ENCODE peak calls at places on chromosomes 1 and 21, in eight cellular contexts. One of them, this sample, is unnamed.

GRCh38 chr1:239558559-239558958 is 172.2 kb downstream of the CHRM3 start:
- DNase-seq in CD4-positive, CD25-positive, alpha-beta regulatory T cell: no peak
- DNase-seq in iris pigment epithelial cell: no peak
- DNase-seq in AG10803: no peak
- DNase-seq in adipocyte: no peak
- DNase-seq in CD8-positive, alpha-beta T cell: no peak
- DNase-seq in NCI-H2171 treated with DMSO at 0.1 percent for 48 hours: no peak
- DNase-seq in iPS-NIHi11: no peak
- DNase-seq in this sample: no peak

GRCh38 chr1:228407118-228408040 is 744 bp upstream of the TRIM11 start:
- DNase-seq in iPS-NIHi11: no peak
- DNase-seq in AG10803: no peak
- DNase-seq in iris pigment epithelial cell: no peak
- DNase-seq in adipocyte: peak
- DNase-seq in CD8-positive, alpha-beta T cell: no peak
- DNase-seq in NCI-H2171 treated with DMSO at 0.1 percent for 48 hours: no peak
- DNase-seq in CD4-positive, CD25-positive, alpha-beta regulatory T cell: no peak
- DNase-seq in this sample: no peak

GRCh38 chr1:19773485-19773884 is 26.2 kb downstream of the TMCO4 start:
- DNase-seq in iris pigment epithelial cell: no peak
- DNase-seq in CD8-positive, alpha-beta T cell: no peak
- DNase-seq in iPS-NIHi11: no peak
- DNase-seq in AG10803: no peak
- DNase-seq in adipocyte: no peak
- DNase-seq in CD4-positive, CD25-positive, alpha-beta regulatory T cell: no peak
- DNase-seq in NCI-H2171 treated with DMSO at 0.1 percent for 48 hours: no peak
- DNase-seq in this sample: no peak

GRCh38 chr1:229385853-229386456 is 43.1 kb upstream of the CCSAP start:
- DNase-seq in adipocyte: no peak
- DNase-seq in iPS-NIHi11: no peak
- DNase-seq in NCI-H2171 treated with DMSO at 0.1 percent for 48 hours: no peak
- DNase-seq in CD4-positive, CD25-positive, alpha-beta regulatory T cell: no peak
- DNase-seq in AG10803: no peak
- DNase-seq in iris pigment epithelial cell: no peak
- DNase-seq in CD8-positive, alpha-beta T cell: no peak
- DNase-seq in this sample: no peak

GRCh38 chr1:1982379-1983232 is 21.0 kb downstream of the CFAP74 start:
- DNase-seq in AG10803: no peak
- DNase-seq in iris pigment epithelial cell: no peak
- DNase-seq in CD8-positive, alpha-beta T cell: no peak
- DNase-seq in CD4-positive, CD25-positive, alpha-beta regulatory T cell: no peak
- DNase-seq in iPS-NIHi11: peak
- DNase-seq in adipocyte: no peak
- DNase-seq in NCI-H2171 treated with DMSO at 0.1 percent for 48 hours: no peak
- DNase-seq in this sample: peak

GRCh38 chr1:84907095-84907827 is 14.3 kb upstream of the LPAR3 start:
- DNase-seq in adipocyte: peak
- DNase-seq in NCI-H2171 treated with DMSO at 0.1 percent for 48 hours: no peak
- DNase-seq in AG10803: peak
- DNase-seq in CD8-positive, alpha-beta T cell: no peak
- DNase-seq in CD4-positive, CD25-positive, alpha-beta regulatory T cell: no peak
- DNase-seq in iPS-NIHi11: no peak
- DNase-seq in iris pigment epithelial cell: peak
- DNase-seq in this sample: no peak

GRCh38 chr1:8423702-8424538 is 106.0 kb downstream of the SLC45A1 start:
- DNase-seq in iPS-NIHi11: peak
- DNase-seq in NCI-H2171 treated with DMSO at 0.1 percent for 48 hours: peak
- DNase-seq in AG10803: peak
- DNase-seq in adipocyte: peak
- DNase-seq in iris pigment epithelial cell: peak
- DNase-seq in CD4-positive, CD25-positive, alpha-beta regulatory T cell: peak
- DNase-seq in CD8-positive, alpha-beta T cell: peak
- DNase-seq in this sample: peak

GRCh38 chr1:55214214-55214902 is 806 bp downstream of the USP24 start:
- DNase-seq in CD4-positive, CD25-positive, alpha-beta regulatory T cell: peak
- DNase-seq in iris pigment epithelial cell: no peak
- DNase-seq in NCI-H2171 treated with DMSO at 0.1 percent for 48 hours: peak
- DNase-seq in AG10803: no peak
- DNase-seq in iPS-NIHi11: peak
- DNase-seq in CD8-positive, alpha-beta T cell: peak
- DNase-seq in adipocyte: peak
- DNase-seq in this sample: peak

GRCh38 chr1:227260433-227260832 is 57.9 kb downstream of the CDC42BPA start:
- DNase-seq in AG10803: no peak
- DNase-seq in CD4-positive, CD25-positive, alpha-beta regulatory T cell: no peak
- DNase-seq in CD8-positive, alpha-beta T cell: no peak
- DNase-seq in adipocyte: no peak
- DNase-seq in NCI-H2171 treated with DMSO at 0.1 percent for 48 hours: no peak
- DNase-seq in iPS-NIHi11: no peak
- DNase-seq in iris pigment epithelial cell: no peak
- DNase-seq in this sample: no peak

GRCh38 chr1:77831976-77832695 is 52.7 kb downstream of the MIGA1 start:
- DNase-seq in adipocyte: peak
- DNase-seq in CD4-positive, CD25-positive, alpha-beta regulatory T cell: no peak
- DNase-seq in iris pigment epithelial cell: peak
- DNase-seq in iPS-NIHi11: no peak
- DNase-seq in NCI-H2171 treated with DMSO at 0.1 percent for 48 hours: no peak
- DNase-seq in CD8-positive, alpha-beta T cell: no peak
- DNase-seq in AG10803: peak
- DNase-seq in this sample: peak

GRCh38 chr1:153598309-153599172 is 14.4 kb downstream of the S100A16 start:
- DNase-seq in adipocyte: no peak
- DNase-seq in CD4-positive, CD25-positive, alpha-beta regulatory T cell: no peak
- DNase-seq in AG10803: peak
- DNase-seq in iPS-NIHi11: peak
- DNase-seq in NCI-H2171 treated with DMSO at 0.1 percent for 48 hours: peak
- DNase-seq in iris pigment epithelial cell: peak
- DNase-seq in CD8-positive, alpha-beta T cell: no peak
- DNase-seq in this sample: peak

GRCh38 chr21:16081304-16081703 is 351.5 kb downstream of the USP25 start:
- DNase-seq in CD4-positive, CD25-positive, alpha-beta regulatory T cell: no peak
- DNase-seq in iris pigment epithelial cell: no peak
- DNase-seq in CD8-positive, alpha-beta T cell: no peak
- DNase-seq in AG10803: no peak
- DNase-seq in adipocyte: no peak
- DNase-seq in iPS-NIHi11: no peak
- DNase-seq in NCI-H2171 treated with DMSO at 0.1 percent for 48 hours: no peak
- DNase-seq in this sample: no peak

GRCh38 chr21:37159053-37159776 is 86.2 kb downstream of the TTC3 start:
- DNase-seq in CD8-positive, alpha-beta T cell: no peak
- DNase-seq in AG10803: no peak
- DNase-seq in iPS-NIHi11: no peak
- DNase-seq in NCI-H2171 treated with DMSO at 0.1 percent for 48 hours: no peak
- DNase-seq in iris pigment epithelial cell: peak
- DNase-seq in adipocyte: no peak
- DNase-seq in CD4-positive, CD25-positive, alpha-beta regulatory T cell: no peak
- DNase-seq in this sample: no peak

GRCh38 chr1:88774151-88774556 is 90.1 kb downstream of the PKN2 start:
- DNase-seq in AG10803: no peak
- DNase-seq in iPS-NIHi11: peak
- DNase-seq in NCI-H2171 treated with DMSO at 0.1 percent for 48 hours: no peak
- DNase-seq in CD8-positive, alpha-beta T cell: no peak
- DNase-seq in CD4-positive, CD25-positive, alpha-beta regulatory T cell: no peak
- DNase-seq in iris pigment epithelial cell: no peak
- DNase-seq in adipocyte: no peak
- DNase-seq in this sample: peak

GRCh38 chr21:45326834-45327457 is 39.3 kb upstream of the POFUT2 start:
- DNase-seq in NCI-H2171 treated with DMSO at 0.1 percent for 48 hours: peak
- DNase-seq in AG10803: no peak
- DNase-seq in iris pigment epithelial cell: no peak
- DNase-seq in CD8-positive, alpha-beta T cell: no peak
- DNase-seq in adipocyte: no peak
- DNase-seq in iPS-NIHi11: no peak
- DNase-seq in CD4-positive, CD25-positive, alpha-beta regulatory T cell: no peak
- DNase-seq in this sample: peak

GRCh38 chr1:26203642-26204318 is 13.4 kb downstream of the CATSPER4 start:
- DNase-seq in AG10803: no peak
- DNase-seq in CD4-positive, CD25-positive, alpha-beta regulatory T cell: no peak
- DNase-seq in adipocyte: no peak
- DNase-seq in NCI-H2171 treated with DMSO at 0.1 percent for 48 hours: no peak
- DNase-seq in iris pigment epithelial cell: no peak
- DNase-seq in CD8-positive, alpha-beta T cell: no peak
- DNase-seq in iPS-NIHi11: no peak
- DNase-seq in this sample: no peak

GRCh38 chr1:161502641-161503393 is 2.4 kb upstream of the FCGR2A start:
- DNase-seq in adipocyte: no peak
- DNase-seq in CD8-positive, alpha-beta T cell: no peak
- DNase-seq in AG10803: peak
- DNase-seq in iPS-NIHi11: no peak
- DNase-seq in NCI-H2171 treated with DMSO at 0.1 percent for 48 hours: no peak
- DNase-seq in CD4-positive, CD25-positive, alpha-beta regulatory T cell: no peak
- DNase-seq in iris pigment epithelial cell: peak
- DNase-seq in this sample: no peak

GRCh38 chr1:52186449-52186848 is 44.6 kb downstream of the ZFYVE9 start:
- DNase-seq in iPS-NIHi11: no peak
- DNase-seq in adipocyte: no peak
- DNase-seq in AG10803: peak
- DNase-seq in iris pigment epithelial cell: peak
- DNase-seq in NCI-H2171 treated with DMSO at 0.1 percent for 48 hours: no peak
- DNase-seq in CD8-positive, alpha-beta T cell: no peak
- DNase-seq in CD4-positive, CD25-positive, alpha-beta regulatory T cell: no peak
- DNase-seq in this sample: no peak

GRCh38 chr1:25174730-25175612 is 57.3 kb downstream of the SYF2 start:
- DNase-seq in CD4-positive, CD25-positive, alpha-beta regulatory T cell: no peak
- DNase-seq in adipocyte: no peak
- DNase-seq in CD8-positive, alpha-beta T cell: no peak
- DNase-seq in iris pigment epithelial cell: no peak
- DNase-seq in AG10803: no peak
- DNase-seq in iPS-NIHi11: no peak
- DNase-seq in NCI-H2171 treated with DMSO at 0.1 percent for 48 hours: no peak
- DNase-seq in this sample: no peak

GRCh38 chr1:210692796-210693195 is 364.1 kb downstream of the HHAT start:
- DNase-seq in CD8-positive, alpha-beta T cell: no peak
- DNase-seq in AG10803: no peak
- DNase-seq in adipocyte: no peak
- DNase-seq in iPS-NIHi11: no peak
- DNase-seq in NCI-H2171 treated with DMSO at 0.1 percent for 48 hours: no peak
- DNase-seq in CD4-positive, CD25-positive, alpha-beta regulatory T cell: no peak
- DNase-seq in iris pigment epithelial cell: no peak
- DNase-seq in this sample: no peak

GRCh38 chr1:76073471-76073870 is 1.1 kb upstream of the ST6GALNAC3 start:
- DNase-seq in CD4-positive, CD25-positive, alpha-beta regulatory T cell: no peak
- DNase-seq in adipocyte: peak
- DNase-seq in AG10803: peak
- DNase-seq in NCI-H2171 treated with DMSO at 0.1 percent for 48 hours: no peak
- DNase-seq in iPS-NIHi11: no peak
- DNase-seq in iris pigment epithelial cell: peak
- DNase-seq in CD8-positive, alpha-beta T cell: no peak
- DNase-seq in this sample: no peak

GRCh38 chr1:15948600-15949452 is 27.1 kb downstream of the ZBTB17 start:
- DNase-seq in NCI-H2171 treated with DMSO at 0.1 percent for 48 hours: no peak
- DNase-seq in CD8-positive, alpha-beta T cell: no peak
- DNase-seq in adipocyte: peak
- DNase-seq in iris pigment epithelial cell: peak
- DNase-seq in CD4-positive, CD25-positive, alpha-beta regulatory T cell: peak
- DNase-seq in iPS-NIHi11: no peak
- DNase-seq in AG10803: peak
- DNase-seq in this sample: no peak

GRCh38 chr21:41961282-41961701 is 7.5 kb upstream of the C2CD2 start:
- DNase-seq in CD8-positive, alpha-beta T cell: no peak
- DNase-seq in adipocyte: no peak
- DNase-seq in iris pigment epithelial cell: peak
- DNase-seq in AG10803: no peak
- DNase-seq in NCI-H2171 treated with DMSO at 0.1 percent for 48 hours: no peak
- DNase-seq in CD4-positive, CD25-positive, alpha-beta regulatory T cell: no peak
- DNase-seq in iPS-NIHi11: no peak
- DNase-seq in this sample: no peak

GRCh38 chr1:245770191-245770590 is 615.4 kb downstream of the KIF26B start:
- DNase-seq in CD4-positive, CD25-positive, alpha-beta regulatory T cell: no peak
- DNase-seq in NCI-H2171 treated with DMSO at 0.1 percent for 48 hours: no peak
- DNase-seq in AG10803: no peak
- DNase-seq in iris pigment epithelial cell: peak
- DNase-seq in adipocyte: no peak
- DNase-seq in iPS-NIHi11: no peak
- DNase-seq in CD8-positive, alpha-beta T cell: no peak
- DNase-seq in this sample: no peak

GRCh38 chr21:40841524-40842196 is 5.3 kb downstream of the DSCAM start:
- DNase-seq in iris pigment epithelial cell: no peak
- DNase-seq in AG10803: peak
- DNase-seq in CD4-positive, CD25-positive, alpha-beta regulatory T cell: no peak
- DNase-seq in NCI-H2171 treated with DMSO at 0.1 percent for 48 hours: peak
- DNase-seq in CD8-positive, alpha-beta T cell: no peak
- DNase-seq in adipocyte: peak
- DNase-seq in iPS-NIHi11: peak
- DNase-seq in this sample: peak

GRCh38 chr1:151047591-151047924 is at the start of gene C1orf56:
- DNase-seq in NCI-H2171 treated with DMSO at 0.1 percent for 48 hours: peak
- DNase-seq in iPS-NIHi11: peak
- DNase-seq in CD4-positive, CD25-positive, alpha-beta regulatory T cell: peak
- DNase-seq in AG10803: peak
- DNase-seq in adipocyte: peak
- DNase-seq in CD8-positive, alpha-beta T cell: peak
- DNase-seq in iris pigment epithelial cell: peak
- DNase-seq in this sample: peak

GRCh38 chr21:35677298-35677841 is 383.0 kb downstream of the SETD4 start:
- DNase-seq in AG10803: no peak
- DNase-seq in iris pigment epithelial cell: no peak
- DNase-seq in CD4-positive, CD25-positive, alpha-beta regulatory T cell: no peak
- DNase-seq in iPS-NIHi11: no peak
- DNase-seq in CD8-positive, alpha-beta T cell: no peak
- DNase-seq in adipocyte: no peak
- DNase-seq in NCI-H2171 treated with DMSO at 0.1 percent for 48 hours: no peak
- DNase-seq in this sample: no peak

GRCh38 chr21:44966135-44967081 is 26.6 kb downstream of the SLX9 start:
- DNase-seq in NCI-H2171 treated with DMSO at 0.1 percent for 48 hours: peak
- DNase-seq in iris pigment epithelial cell: no peak
- DNase-seq in adipocyte: no peak
- DNase-seq in CD4-positive, CD25-positive, alpha-beta regulatory T cell: no peak
- DNase-seq in iPS-NIHi11: no peak
- DNase-seq in AG10803: no peak
- DNase-seq in CD8-positive, alpha-beta T cell: no peak
- DNase-seq in this sample: peak

GRCh38 chr1:202007703-202008489 is 2.5 kb upstream of the ELF3 start:
- DNase-seq in CD8-positive, alpha-beta T cell: no peak
- DNase-seq in iPS-NIHi11: peak
- DNase-seq in NCI-H2171 treated with DMSO at 0.1 percent for 48 hours: peak
- DNase-seq in adipocyte: peak
- DNase-seq in iris pigment epithelial cell: no peak
- DNase-seq in AG10803: no peak
- DNase-seq in CD4-positive, CD25-positive, alpha-beta regulatory T cell: no peak
- DNase-seq in this sample: peak

GRCh38 chr1:5836776-5837440 is 155.3 kb downstream of the NPHP4 start:
- DNase-seq in CD8-positive, alpha-beta T cell: no peak
- DNase-seq in adipocyte: no peak
- DNase-seq in NCI-H2171 treated with DMSO at 0.1 percent for 48 hours: peak
- DNase-seq in iris pigment epithelial cell: no peak
- DNase-seq in CD4-positive, CD25-positive, alpha-beta regulatory T cell: no peak
- DNase-seq in iPS-NIHi11: no peak
- DNase-seq in AG10803: no peak
- DNase-seq in this sample: no peak

GRCh38 chr1:51019811-51020210 is 49.8 kb downstream of the CDKN2C start:
- DNase-seq in iris pigment epithelial cell: peak
- DNase-seq in iPS-NIHi11: no peak
- DNase-seq in CD8-positive, alpha-beta T cell: no peak
- DNase-seq in adipocyte: peak
- DNase-seq in CD4-positive, CD25-positive, alpha-beta regulatory T cell: no peak
- DNase-seq in NCI-H2171 treated with DMSO at 0.1 percent for 48 hours: no peak
- DNase-seq in AG10803: peak
- DNase-seq in this sample: no peak

GRCh38 chr1:115764541-115764940 is 4.0 kb downstream of the CASQ2 start:
- DNase-seq in adipocyte: peak
- DNase-seq in iris pigment epithelial cell: peak
- DNase-seq in NCI-H2171 treated with DMSO at 0.1 percent for 48 hours: no peak
- DNase-seq in iPS-NIHi11: peak
- DNase-seq in CD4-positive, CD25-positive, alpha-beta regulatory T cell: no peak
- DNase-seq in AG10803: no peak
- DNase-seq in CD8-positive, alpha-beta T cell: no peak
- DNase-seq in this sample: peak

GRCh38 chr1:192700834-192701271 is 64.9 kb downstream of the RGS13 start:
- DNase-seq in adipocyte: peak
- DNase-seq in CD4-positive, CD25-positive, alpha-beta regulatory T cell: no peak
- DNase-seq in iris pigment epithelial cell: peak
- DNase-seq in AG10803: peak
- DNase-seq in CD8-positive, alpha-beta T cell: no peak
- DNase-seq in NCI-H2171 treated with DMSO at 0.1 percent for 48 hours: no peak
- DNase-seq in iPS-NIHi11: no peak
- DNase-seq in this sample: no peak

GRCh38 chr1:192516776-192517297 is 58.7 kb upstream of the RGS1 start:
- DNase-seq in CD8-positive, alpha-beta T cell: peak
- DNase-seq in iPS-NIHi11: no peak
- DNase-seq in AG10803: peak
- DNase-seq in iris pigment epithelial cell: peak
- DNase-seq in CD4-positive, CD25-positive, alpha-beta regulatory T cell: peak
- DNase-seq in adipocyte: peak
- DNase-seq in NCI-H2171 treated with DMSO at 0.1 percent for 48 hours: no peak
- DNase-seq in this sample: no peak